ENCODE peak calls at places on chromosomes 5 and 9, in ten cellular contexts. O is WERI-Rb-1; G is effector memory CD4-positive, alpha-beta T cell; N is stomach; T is mesendoderm; L is A673; R is adrenal gland; E is fibroblast of lung; Q is uterus; S is testis. D is an unnamed sample. For H3K36me3 and H3K27me3, the result is how much of the 10 kb centered on the place peaks cover.

GRCh38 chr5:133706732-133707430 is 94.5 kb upstream of the FSTL4 start:
- DNase-seq in L (no peak), E (no peak), Q (no peak), T (no peak), N (no peak), S (no peak), G (no peak), R (peak), O (no peak), D (no peak)

GRCh38 chr5:14038341-14038959 is 94.0 kb upstream of the DNAH5 start:
- DNase-seq in T (peak), R (no peak), S (no peak), Q (no peak), N (no peak), L (no peak), G (no peak), E (peak), O (no peak), D (no peak)

GRCh38 chr5:180126716-180127681 is 55.4 kb upstream of the RNF130 start:
- DNase-seq in S (peak), E (no peak), O (peak), Q (peak), N (peak), R (peak), T (no peak), L (peak), G (no peak), D (peak)

GRCh38 chr9:121074370-121075250 is at the start of gene CNTRL:
- DNase-seq in E (peak), T (peak), R (peak), S (peak), Q (peak), O (peak), N (peak), L (peak), G (peak), D (peak)

GRCh38 chr9:109307380-109308240 is 13.2 kb downstream of the EPB41L4B start:
- DNase-seq in O (no peak), L (no peak), T (no peak), S (no peak), E (no peak), G (no peak), R (no peak), N (peak), Q (no peak), D (no peak)

GRCh38 chr5:126449751-126450271 is 26.6 kb downstream of the GRAMD2B start:
- DNase-seq in S (no peak), G (peak), O (no peak), N (no peak), R (peak), E (peak), L (no peak), T (no peak), Q (peak), D (no peak)

GRCh38 chr5:16957305-16958165 is 21.4 kb upstream of the MYO10 start:
- DNase-seq in L (no peak), E (peak), R (no peak), G (no peak), T (no peak), Q (no peak), O (no peak), N (no peak), S (peak), D (no peak)

GRCh38 chr9:124349675-124350484 is 65.4 kb downstream of the PSMB7 start:
- DNase-seq in E (no peak), T (no peak), S (no peak), N (no peak), L (no peak), R (no peak), G (no peak), O (no peak), Q (no peak), D (no peak)

GRCh38 chr9:21862871-21863270 is 60.4 kb downstream of the MTAP start:
- DNase-seq in O (no peak), N (no peak), E (no peak), S (no peak), R (no peak), T (no peak), G (no peak), L (no peak), Q (no peak), D (no peak)

DNA sequence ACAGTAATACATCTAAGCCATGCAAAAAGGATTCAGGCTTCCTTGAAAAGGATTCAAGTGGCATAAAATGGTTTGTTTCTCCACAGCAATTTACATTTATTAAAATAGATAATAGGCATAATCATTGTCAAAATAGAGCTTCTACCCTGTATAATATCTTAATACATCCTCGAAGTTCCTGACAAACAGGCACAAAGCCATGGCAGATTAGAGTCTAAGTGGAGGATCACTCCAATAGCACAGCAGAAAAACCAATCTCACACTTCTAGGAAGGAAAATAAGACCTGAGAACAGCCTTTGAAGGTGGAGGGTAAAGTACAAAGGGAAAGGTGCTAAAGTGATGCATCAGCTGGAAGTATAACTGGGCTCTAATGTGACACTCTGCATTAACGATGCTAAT is 28.9 kb downstream of the PPP2R2B start:
- DNase-seq in Q (no peak), L (no peak), R (no peak), O (no peak), N (no peak), T (no peak), E (no peak), S (no peak), G (no peak), D (no peak)
- H3K4me3 ChIP-seq in Q (no peak), L (no peak), R (no peak), O (no peak), N (no peak), T (no peak), E (no peak), S (no peak), G (no peak), D (no peak)

DNA sequence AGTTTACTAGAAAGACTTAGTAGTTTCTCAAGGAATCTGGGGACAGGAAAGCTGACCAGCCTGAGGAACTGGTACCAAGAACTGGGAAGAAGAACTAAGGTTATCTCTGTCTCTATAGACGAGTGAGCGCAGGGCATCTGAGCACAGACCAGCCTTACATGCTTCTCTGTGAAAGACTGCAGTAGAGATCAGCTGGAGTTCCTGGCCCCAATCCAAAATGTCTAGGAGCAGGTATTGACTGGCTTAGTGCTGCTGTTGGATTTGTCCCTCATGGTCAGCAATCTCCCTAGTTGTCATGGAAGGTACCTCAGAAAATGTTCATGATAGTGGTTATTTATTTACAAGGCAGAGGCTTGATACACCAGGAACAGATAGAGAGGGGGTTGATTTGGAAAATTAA is 13.3 kb downstream of the NUP214 start:
- DNase-seq in G (no peak), L (no peak), T (no peak), Q (no peak), S (no peak), N (no peak), E (no peak), O (no peak), R (no peak), D (no peak)
- H3K36me3 ChIP-seq in G (half or more), L (half or more), T (under half), Q (under half), S (under half), N (half or more), E (under half), O (half or more), R (under half), D (under half)

DNA sequence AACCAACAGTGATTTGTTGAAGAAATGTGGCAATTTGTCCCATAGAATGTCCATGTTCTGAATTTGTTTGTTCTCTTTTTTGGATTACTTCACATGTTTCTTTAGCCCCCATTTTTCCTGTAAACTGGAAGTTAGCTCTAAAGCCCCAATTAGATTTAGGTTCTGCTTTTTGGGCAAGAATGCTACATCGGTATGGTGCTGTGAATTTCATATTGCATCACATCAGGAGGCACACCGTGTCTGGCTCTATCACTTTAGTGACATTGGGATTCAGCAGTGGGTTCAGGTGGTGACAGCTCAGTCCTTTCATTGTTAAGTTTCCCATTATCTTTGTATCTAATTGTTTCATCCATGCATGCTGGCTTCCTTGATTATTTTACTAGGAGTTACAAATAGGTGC is 27.9 kb downstream of the ADGRV1 start:
- DNase-seq in T (no peak), O (no peak), L (no peak), R (no peak), N (no peak), G (no peak), Q (no peak), S (no peak), E (no peak), D (no peak)
- H3K27me3 ChIP-seq in T (under half), O (under half), L (under half), R (under half), N (under half), G (under half), Q (under half), S (under half), E (under half), D (under half)

DNA sequence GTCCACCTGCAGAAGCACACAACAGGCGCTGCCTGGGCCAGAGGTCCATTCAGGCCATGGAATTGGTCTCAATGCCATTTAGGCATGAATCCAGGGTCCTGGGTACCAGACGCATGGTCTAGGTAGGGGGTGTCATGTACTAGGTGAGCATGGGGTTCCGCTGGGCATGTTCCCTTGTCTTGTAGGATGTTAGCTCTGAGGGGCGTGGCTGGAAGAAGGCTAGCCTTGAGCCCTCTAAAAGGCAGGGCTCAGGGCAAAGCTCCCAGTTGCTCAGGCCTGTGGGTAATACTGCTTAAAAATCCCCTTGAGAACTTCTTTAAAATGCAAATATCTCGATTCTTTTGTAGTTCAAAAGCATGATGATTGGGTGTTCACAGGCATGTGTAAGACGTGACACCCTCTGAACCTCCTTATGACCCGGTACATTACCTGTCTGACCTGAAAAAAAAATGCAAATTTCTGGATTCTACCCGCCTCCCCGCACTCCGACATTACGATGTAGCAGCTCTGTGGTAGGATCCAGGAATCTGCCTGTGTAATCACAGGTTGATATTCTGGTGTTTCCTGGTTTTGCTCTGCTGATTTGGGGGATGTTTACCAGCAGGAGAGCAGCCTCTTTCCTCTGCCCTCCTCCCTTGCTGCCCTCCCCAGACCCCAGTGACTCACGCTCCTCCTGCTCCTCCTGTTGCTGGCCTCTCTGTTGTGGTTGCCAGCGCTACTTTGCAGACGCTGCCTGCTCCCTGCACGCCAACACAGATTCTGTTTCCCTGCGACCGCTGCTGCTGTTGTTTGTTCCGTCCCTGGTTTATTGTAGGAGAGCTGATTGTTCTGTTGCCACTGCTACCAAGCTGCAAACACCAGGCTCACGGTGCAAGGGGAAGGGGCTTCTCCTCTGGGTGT is 5.7 kb downstream of the TMC1 start:
- DNase-seq in G (peak), L (no peak), E (peak), Q (peak), R (peak), N (peak), O (no peak), T (peak), S (peak), D (peak)
- H3K4me3 ChIP-seq in G (peak), L (no peak), E (peak), Q (peak), R (no peak), N (peak), O (no peak), T (no peak), S (peak), D (no peak)

GRCh38 chr9:97682242-97682641 is 14.9 kb downstream of the XPA start:
- DNase-seq in T (no peak), O (no peak), R (no peak), S (no peak), E (no peak), G (no peak), N (no peak), L (no peak), Q (no peak), D (no peak)
- H3K36me3 ChIP-seq in T (under half), O (half or more), R (under half), S (under half), E (under half), G (half or more), N (under half), L (half or more), Q (under half), D (under half)